ENCODE peak calls at places on chromosomes 7 and 10, in six cellular contexts. B is AG09309, G is prostate gland, O is uterus, F is astrocyte of the cerebellum, A is transverse colon. Z is an unnamed sample.

GRCh38 chr10:78338717-78339116 is 305.1 kb downstream of the RPS24 start:
- DNase-seq in F (no peak), G (peak; percentile 0), O (no peak), A (no peak), B (no peak), Z (no peak)

GRCh38 chr7:134779741-134780065 is 269 bp downstream of the CALD1 start:
- DNase-seq in F (no peak), G (no peak), B (no peak), O (peak; percentile 38), A (no peak), Z (no peak)

GRCh38 chr10:60376221-60376620 is 13.5 kb downstream of the ANK3 start:
- DNase-seq in A (no peak), O (no peak), G (no peak), B (no peak), F (no peak), Z (no peak)

GRCh38 chr7:101093907-101094306 is 8.6 kb downstream of the TRIM56 start:
- DNase-seq in G (no peak), O (no peak), A (no peak), B (peak; percentile 62), F (no peak), Z (peak; percentile 80)

GRCh38 chr7:39950473-39951155 is 558 bp downstream of the CDK13 start:
- DNase-seq in A (peak; percentile 56), B (no peak), G (peak; percentile 9), F (no peak), O (no peak), Z (no peak)

GRCh38 chr10:8158439-8159071 is 104.1 kb downstream of the GATA3 start:
- DNase-seq in O (no peak), F (no peak), A (peak; percentile 8), G (no peak), B (no peak), Z (no peak)

GRCh38 chr7:12947465-12947864 is 260.0 kb downstream of the ARL4A start:
- DNase-seq in F (no peak), A (no peak), G (no peak), B (no peak), O (no peak), Z (no peak)

GRCh38 chr10:72095195-72095594 is 6.8 kb upstream of the SPOCK2 start:
- DNase-seq in A (no peak), O (no peak), G (no peak), F (no peak), B (no peak), Z (no peak)

GRCh38 chr10:79926037-79926436 is 22.9 kb downstream of the SFTPD start:
- DNase-seq in G (no peak), O (no peak), B (no peak), F (no peak), A (no peak), Z (no peak)

GRCh38 chr10:112739219-112739969 is 210.7 kb upstream of the TCF7L2 start:
- DNase-seq in G (no peak), A (no peak), F (no peak), O (no peak), B (no peak), Z (no peak)

GRCh38 chr10:132407846-132408278 is 10.9 kb downstream of the PWWP2B start:
- DNase-seq in F (no peak), G (peak; percentile 94), A (peak; percentile 91), O (peak; percentile 61), B (no peak), Z (no peak)

GRCh38 chr7:92245487-92246362 is at the start of the genes ANKIB1 and KRIT1:
- DNase-seq in B (peak; percentile 16), F (peak; percentile 44), O (peak; percentile 85), A (peak; percentile 90), G (peak; percentile 83), Z (no peak)
- TF ChIP-seq CTCF in B (peak; percentile 16), F (no peak), O (peak; percentile 29), A (peak; percentile 29), G (no peak), Z (no peak)

GRCh38 chr7:57867884-57868701 is 418.1 kb downstream of the ZNF716 start:
- DNase-seq in B (no peak), A (no peak), O (no peak), F (no peak), G (no peak), Z (no peak)
- H3K4me3 ChIP-seq in B (peak overlapping the region; percentile 42), A (peak overlapping the region; percentile 29), O (no peak overlapping the region), F (peak overlapping the region; percentile 26), G (peak overlapping the region; percentile 44), Z (peak overlapping the region; percentile 3)

GRCh38 chr10:69828115-69828870 is 26.6 kb downstream of the COL13A1 start:
- DNase-seq in A (no peak), G (no peak), O (no peak), B (no peak), F (no peak), Z (no peak)

GRCh38 chr10:69829792-69830191 is 28.1 kb downstream of the COL13A1 start:
- DNase-seq in A (no peak), B (no peak), G (no peak), O (no peak), F (no peak), Z (no peak)

GRCh38 chr10:69825604-69826003 is 23.9 kb downstream of the COL13A1 start:
- DNase-seq in A (no peak), F (no peak), B (no peak), G (no peak), O (no peak), Z (no peak)

GRCh38 chr10:69826094-69826493 is 24.4 kb downstream of the COL13A1 start:
- DNase-seq in F (no peak), O (no peak), B (no peak), G (no peak), A (no peak), Z (no peak)

DNA sequence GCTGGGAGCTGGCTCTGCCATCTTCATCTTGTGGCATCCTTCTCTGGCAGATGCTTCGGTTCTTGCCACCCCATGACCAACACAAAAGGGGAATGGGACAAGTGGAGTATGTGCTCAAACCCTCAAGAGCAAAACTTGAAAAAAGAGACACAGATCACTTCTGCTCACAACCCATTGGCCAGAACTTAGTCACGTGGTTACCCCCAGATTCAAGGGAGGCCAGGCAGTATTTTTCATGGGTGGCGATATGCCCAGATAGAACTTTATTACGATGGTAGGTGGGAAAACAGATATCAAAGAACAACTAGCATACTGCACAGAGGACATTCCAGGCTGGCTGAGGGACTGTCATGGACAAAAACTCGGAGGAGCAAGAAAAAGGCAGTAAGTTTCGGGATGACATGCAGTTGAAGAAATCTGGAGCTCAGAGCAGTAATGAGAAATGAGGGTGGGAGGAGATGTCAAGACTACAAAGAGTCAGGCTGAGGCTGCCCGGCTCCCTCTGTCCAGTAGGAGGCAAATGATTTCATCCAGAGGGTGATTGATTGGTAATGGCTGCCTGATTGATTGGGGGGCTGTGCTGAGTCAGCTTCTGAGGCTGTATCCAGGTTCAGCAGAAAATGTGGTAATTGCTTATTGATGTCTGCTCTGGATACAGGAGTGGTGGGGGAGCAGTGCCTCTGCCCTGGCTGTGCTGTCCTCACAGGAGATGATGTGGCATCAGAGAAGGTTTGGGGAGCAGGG is 25.3 kb downstream of the COL13A1 start:
- DNase-seq in B (no peak), O (no peak), G (no peak), F (no peak), A (no peak), Z (no peak)
- TF ChIP-seq CTCF in B (no peak), O (no peak), G (no peak), F (peak; percentile 21), A (no peak), Z (no peak)

DNA sequence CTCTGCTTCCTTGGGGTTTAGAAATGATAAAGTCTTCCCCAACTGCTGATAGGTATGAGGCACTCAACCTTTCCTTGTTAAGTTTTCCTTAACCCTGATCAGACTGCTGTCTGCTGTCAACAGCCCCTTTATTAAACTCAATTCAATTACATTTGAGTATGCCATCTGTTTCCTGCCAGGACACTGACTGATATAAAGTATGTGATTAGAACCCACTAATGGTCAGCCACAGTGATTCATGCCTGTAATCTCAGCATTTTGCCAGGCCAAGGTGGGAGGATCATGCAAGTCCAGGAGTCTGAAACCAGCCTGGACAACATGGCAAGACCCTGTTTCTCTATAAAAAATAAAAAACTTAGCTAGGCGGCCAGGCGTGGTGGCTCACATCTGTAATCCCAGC is 18.1 kb downstream of the BAZ1B start:
- DNase-seq in O (no peak), F (no peak), A (no peak), G (no peak), B (no peak), Z (no peak)
- H3K4me3 ChIP-seq in O (no peak overlapping the region), F (no peak overlapping the region), A (no peak overlapping the region), G (no peak overlapping the region), B (no peak overlapping the region), Z (no peak overlapping the region)

DNA sequence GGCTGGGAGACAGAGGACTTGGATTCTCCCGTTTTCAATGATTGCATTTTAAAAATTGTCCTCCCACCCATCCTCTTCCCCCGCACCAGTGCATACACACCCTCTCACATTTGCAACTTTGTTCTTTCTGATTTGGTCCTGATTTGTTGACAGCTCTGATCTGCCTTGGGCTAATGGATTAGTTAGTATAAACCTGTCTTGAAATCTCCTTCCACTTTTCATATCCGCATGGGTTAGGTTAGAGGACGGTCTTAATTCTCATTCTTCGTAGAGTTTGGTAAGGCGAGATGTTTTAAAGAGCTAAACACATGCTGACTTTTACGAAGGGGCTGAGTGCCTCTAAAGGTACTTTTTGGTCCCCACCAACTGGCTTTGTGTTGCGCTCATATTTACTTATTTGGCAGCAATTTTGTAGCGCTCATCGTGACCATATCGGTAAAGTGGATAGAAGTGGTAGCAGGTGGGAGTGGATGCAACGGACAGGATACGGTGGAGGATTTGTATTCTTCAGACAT is 1.1 kb downstream of the AHR start:
- DNase-seq in A (peak; percentile 8), F (no peak), O (no peak), G (no peak), B (no peak), Z (no peak)
- TF ChIP-seq CTCF in A (no peak), F (no peak), O (no peak), G (no peak), B (no peak), Z (no peak)

GRCh38 chr10:26474062-26474461 is 35.9 kb downstream of the APBB1IP start:
- DNase-seq in G (no peak), O (no peak), B (peak; percentile 85), F (no peak), A (no peak), Z (no peak)
- H3K4me3 ChIP-seq in G (no peak overlapping the region), O (no peak overlapping the region), B (no peak overlapping the region), F (no peak overlapping the region), A (no peak overlapping the region), Z (no peak overlapping the region)

GRCh38 chr10:35092851-35093250 is 2.7 kb upstream of the CUL2 start:
- DNase-seq in O (no peak), B (no peak), A (no peak), G (no peak), F (no peak), Z (no peak)
- TF ChIP-seq CTCF in O (no peak), B (no peak), A (no peak), G (no peak), F (no peak), Z (no peak)